ENCODE peak calls at places on chromosomes 7 and 10, in ten cellular contexts. Z is mammary epithelial cell, F is IMR-90, L is mesendoderm, O is left ventricle myocardium inferior, I is OCI-LY7, Q is lung, B is right lobe of liver, J is neural progenitor cell, K is body of pancreas. V is an unnamed sample. For H3K4me1 and H3K36me3, the result is how much of the 10 kb centered on the place peaks cover.

GRCh38 chr7:48872548-48872947 is 51.8 kb upstream of the CDC14C start:
- DNase-seq in F (no peak), O (no peak), K (no peak), Q (no peak), I (no peak), J (no peak), B (no peak), L (no peak), Z (no peak), V (no peak)

GRCh38 chr7:85821926-85822325 is 635.1 kb upstream of the SEMA3D start:
- DNase-seq in O (no peak), B (no peak), L (no peak), Z (no peak), J (no peak), I (no peak), Q (no peak), F (no peak), K (no peak), V (no peak)

GRCh38 chr10:128295003-128295402 is 168.8 kb upstream of the MKI67 start:
- DNase-seq in F (no peak), L (no peak), K (no peak), I (no peak), O (no peak), B (no peak), Z (no peak), J (no peak), Q (no peak), V (no peak)

GRCh38 chr7:127107601-127108007 is 145.1 kb downstream of the GRM8 start:
- DNase-seq in O (no peak), Q (peak), K (peak), J (peak), B (no peak), Z (peak), I (peak), F (peak), L (peak), V (peak)

GRCh38 chr7:152551304-152552036 is 115.7 kb upstream of the KMT2C start:
- DNase-seq in F (no peak), L (no peak), Z (no peak), K (no peak), Q (no peak), O (no peak), I (no peak), J (no peak), B (no peak), V (no peak)

GRCh38 chr7:14144109-14144508 is 154.6 kb upstream of the ETV1 start:
- DNase-seq in I (no peak), L (no peak), K (no peak), B (no peak), O (no peak), F (no peak), Z (no peak), J (no peak), Q (no peak), V (no peak)

GRCh38 chr10:116771101-116771705 is 28.8 kb upstream of the HSPA12A start:
- DNase-seq in F (peak), B (peak), L (no peak), I (no peak), J (no peak), K (peak), Q (peak), Z (peak), O (peak), V (no peak)

GRCh38 chr10:129972966-129973673 is 9.0 kb upstream of the EBF3 start:
- DNase-seq in I (no peak), O (no peak), Z (no peak), Q (no peak), L (no peak), K (no peak), J (peak), F (no peak), B (no peak), V (no peak)

GRCh38 chr10:80509403-80510161 is 28.1 kb upstream of the SH2D4B start:
- DNase-seq in F (peak), K (no peak), Q (no peak), J (no peak), Z (no peak), L (peak), B (no peak), I (no peak), O (peak), V (no peak)

GRCh38 chr7:130380121-130380860 is at the start of gene CPA1:
- DNase-seq in Z (no peak), L (no peak), Q (no peak), F (no peak), J (no peak), B (no peak), K (peak), O (no peak), I (no peak), V (no peak)

GRCh38 chr10:93751832-93752231 is 5.9 kb upstream of the LGI1 start:
- DNase-seq in K (no peak), J (peak), O (no peak), Z (peak), Q (no peak), I (peak), L (peak), B (no peak), F (peak), V (peak)

GRCh38 chr7:107661081-107661864 is 645 bp downstream of the SLC26A4 start:
- DNase-seq in F (peak), K (peak), J (peak), Q (peak), B (peak), I (no peak), L (peak), Z (peak), O (peak), V (no peak)

GRCh38 chr7:70353948-70354335 is 755.7 kb downstream of the AUTS2 start:
- DNase-seq in I (no peak), Z (no peak), K (no peak), B (no peak), J (no peak), F (no peak), Q (no peak), O (no peak), L (peak), V (no peak)

GRCh38 chr10:109619914-109620313 is 303.4 kb downstream of the XPNPEP1 start:
- DNase-seq in I (no peak), F (no peak), B (no peak), L (no peak), J (no peak), O (no peak), Q (no peak), Z (no peak), K (peak), V (no peak)

GRCh38 chr10:31134303-31134928 is 102.8 kb upstream of the ZNF438 start:
- DNase-seq in B (no peak), I (no peak), F (peak), L (peak), Z (peak), J (no peak), K (no peak), O (no peak), Q (peak), V (peak)

GRCh38 chr10:19816420-19817250 is at the start of gene PLXDC2:
- DNase-seq in J (peak), Z (peak), K (peak), L (peak), I (no peak), F (peak), O (peak), B (peak), Q (peak), V (no peak)

GRCh38 chr7:30263090-30263710 is 21.2 kb upstream of the ZNRF2 start:
- DNase-seq in B (no peak), F (no peak), Q (no peak), K (no peak), O (no peak), J (no peak), I (no peak), L (no peak), Z (no peak), V (no peak)

GRCh38 chr10:78212134-78212785 is 178.6 kb downstream of the RPS24 start:
- DNase-seq in J (no peak), Q (no peak), B (no peak), K (no peak), Z (no peak), I (no peak), F (no peak), O (peak), L (no peak), V (no peak)

GRCh38 chr10:78210976-78211375 is 177.3 kb downstream of the RPS24 start:
- DNase-seq in J (no peak), O (no peak), B (no peak), K (no peak), Q (no peak), Z (no peak), L (no peak), I (no peak), F (no peak), V (no peak)

GRCh38 chr10:78212786-78213175 is 179.1 kb downstream of the RPS24 start:
- DNase-seq in L (no peak), J (no peak), Z (no peak), K (no peak), Q (no peak), O (no peak), I (no peak), F (no peak), B (no peak), V (no peak)

GRCh38 chr10:78210548-78210947 is 176.9 kb downstream of the RPS24 start:
- DNase-seq in Z (no peak), Q (no peak), K (no peak), L (no peak), B (no peak), I (no peak), J (no peak), O (no peak), F (no peak), V (no peak)

GRCh38 chr10:78211476-78212110 is 177.9 kb downstream of the RPS24 start:
- DNase-seq in I (peak), O (no peak), B (no peak), Q (no peak), L (peak), J (peak), Z (peak), F (peak), K (peak), V (no peak)
- H3K4me3 ChIP-seq in I (no peak), O (no peak), B (no peak), Q (no peak), L (no peak), J (no peak), Z (no peak), F (no peak), K (no peak), V (no peak)

GRCh38 chr7:55553087-55553345 is 19.3 kb downstream of the VOPP1 start:
- DNase-seq in K (no peak), L (no peak), I (no peak), J (no peak), Z (no peak), Q (no peak), B (no peak), F (no peak), O (no peak), V (no peak)

GRCh38 chr7:55554055-55554454 is 18.2 kb downstream of the VOPP1 start:
- DNase-seq in L (no peak), O (no peak), K (no peak), I (no peak), J (no peak), B (no peak), Q (no peak), F (no peak), Z (no peak), V (no peak)

GRCh38 chr7:55550838-55551537 is 21.3 kb downstream of the VOPP1 start:
- DNase-seq in Q (no peak), O (no peak), K (no peak), Z (no peak), B (no peak), I (no peak), J (no peak), L (no peak), F (no peak), V (no peak)

GRCh38 chr7:55550010-55550409 is 22.3 kb downstream of the VOPP1 start:
- DNase-seq in Z (no peak), K (peak), O (no peak), F (no peak), I (peak), J (no peak), B (no peak), L (no peak), Q (no peak), V (no peak)

GRCh38 chr7:55552320-55553086 is 19.8 kb downstream of the VOPP1 start:
- DNase-seq in Q (no peak), Z (no peak), O (no peak), K (peak), L (peak), I (no peak), B (no peak), J (no peak), F (peak), V (no peak)
- H3K4me1 ChIP-seq in Q (under half), Z (under half), O (half or more), K (under half), L (under half), I (half or more), B (under half), J (under half), F (under half), V (half or more)

DNA sequence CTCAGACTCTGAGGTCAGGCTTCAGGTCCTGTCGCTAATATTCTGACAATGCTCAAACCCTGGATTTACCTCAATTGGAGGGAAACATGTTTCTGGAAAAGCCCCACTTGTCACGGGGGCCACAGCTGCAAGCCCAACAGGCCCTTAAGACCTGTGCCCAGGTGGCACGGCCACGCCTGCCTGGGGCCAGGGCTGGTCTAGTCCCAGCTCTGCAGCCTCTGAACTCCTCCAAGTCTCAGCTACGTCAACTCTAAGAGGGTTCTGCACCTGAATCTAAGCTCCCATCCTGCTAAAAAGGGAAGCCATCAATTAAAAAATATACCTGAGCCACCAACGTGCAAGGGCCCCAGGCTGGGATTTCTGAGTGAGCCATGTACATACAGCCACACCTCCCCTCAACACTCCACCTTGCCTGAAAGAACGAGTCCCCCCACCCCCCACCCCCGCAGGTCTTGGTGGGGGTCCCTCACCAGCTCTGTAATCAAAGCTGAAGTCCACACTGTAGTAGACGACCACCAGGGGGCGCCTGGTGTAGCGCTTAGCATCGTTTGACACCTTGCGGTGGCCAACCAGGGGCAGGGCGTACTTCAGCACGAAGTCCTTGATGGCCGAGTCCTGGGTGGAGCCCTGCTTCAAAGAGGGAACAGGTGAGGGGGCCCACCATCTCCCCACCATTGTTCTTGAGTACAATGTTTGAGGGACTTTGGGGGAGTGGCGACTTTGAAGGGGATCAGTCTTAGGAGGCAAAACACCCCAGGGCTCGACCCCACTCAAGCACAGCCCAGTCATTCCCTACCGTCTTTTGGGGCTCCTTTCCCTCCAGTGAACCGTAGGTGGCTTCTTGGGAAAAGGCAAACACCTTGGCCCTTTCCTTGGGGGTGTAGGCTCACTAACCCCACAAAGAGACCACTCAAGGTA is 22.6 kb downstream of the PDIA4 start:
- DNase-seq in Z (peak), K (peak), L (peak), F (peak), B (peak), O (peak), J (peak), Q (peak), I (peak), V (peak)
- H3K36me3 ChIP-seq in Z (under half), K (under half), L (under half), F (half or more), B (under half), O (half or more), J (under half), Q (under half), I (half or more), V (under half)

GRCh38 chr7:142808802-142809583 is 38.2 kb downstream of the PRSS2 start:
- DNase-seq in O (no peak), B (no peak), J (no peak), Z (peak), Q (no peak), L (no peak), K (peak), I (peak), F (peak), V (peak)
- H3K4me3 ChIP-seq in O (no peak), B (no peak), J (no peak), Z (no peak), Q (no peak), L (no peak), K (no peak), I (peak), F (no peak), V (peak)

DNA sequence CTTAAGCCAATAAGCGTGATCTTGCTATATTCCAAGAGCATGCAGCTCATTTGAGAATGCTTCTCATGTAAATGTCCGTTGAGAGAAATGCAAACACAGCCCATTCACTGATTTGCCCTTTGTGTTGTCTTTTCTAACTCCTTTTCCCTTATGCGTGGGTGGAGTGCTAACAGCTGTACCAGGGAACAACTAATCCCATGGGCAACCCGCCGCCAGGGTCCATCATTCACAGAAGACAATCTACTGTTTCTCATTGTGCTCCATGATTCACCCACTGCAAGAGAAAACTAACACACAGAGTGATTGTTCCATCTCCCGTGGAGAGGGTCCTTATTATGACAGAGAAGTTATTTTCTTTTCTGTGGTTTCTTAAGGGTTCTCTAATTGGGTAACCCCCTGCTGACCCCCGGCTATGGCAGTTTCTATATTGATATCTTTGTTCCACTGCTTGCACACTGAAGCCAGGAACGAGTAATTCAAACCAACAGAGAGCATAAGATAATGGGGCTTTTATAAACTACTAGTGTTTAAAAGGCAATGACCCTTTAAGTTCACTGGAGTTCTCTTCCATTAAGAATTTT is 298.7 kb downstream of the BAMBI start:
- DNase-seq in J (peak), I (no peak), O (no peak), Q (no peak), B (no peak), Z (no peak), F (peak), K (no peak), L (no peak), V (no peak)
- H3K4me1 ChIP-seq in J (under half), I (under half), O (under half), Q (under half), B (under half), Z (under half), F (under half), K (under half), L (under half), V (under half)

DNA sequence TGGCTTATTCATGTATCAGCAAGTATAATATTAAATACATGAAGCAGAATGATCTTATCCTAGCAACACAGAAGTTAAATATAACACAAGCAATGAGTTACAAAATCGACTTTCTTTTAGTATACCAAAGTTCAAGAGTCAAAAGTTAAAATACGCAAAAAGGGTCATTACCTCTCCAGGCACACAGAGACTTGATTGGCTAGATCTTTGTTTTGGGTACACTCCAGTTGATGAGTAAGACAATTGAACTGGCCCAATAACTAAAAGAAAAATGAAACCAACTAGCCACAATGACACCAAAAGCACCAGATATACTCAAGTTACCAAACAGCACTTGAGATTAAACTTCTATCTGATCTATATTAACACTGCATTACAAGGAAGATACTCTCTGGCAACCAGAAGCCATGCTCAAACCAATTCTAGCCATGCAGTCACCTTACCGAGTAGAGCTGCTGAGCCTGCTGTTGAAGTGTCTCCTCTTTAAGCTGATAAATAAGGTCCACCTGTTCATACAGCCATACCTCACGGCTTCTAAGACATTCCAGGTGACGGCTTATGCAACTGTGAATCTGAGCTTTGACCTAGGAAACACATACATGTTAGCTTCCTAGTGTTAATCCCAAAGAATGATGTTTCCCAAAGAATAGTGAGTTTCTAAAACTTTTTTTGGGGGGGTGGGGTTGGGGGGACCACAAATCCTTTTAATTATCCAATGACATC is 15.6 kb downstream of the NCOA4 start:
- DNase-seq in Z (no peak), I (no peak), B (no peak), Q (no peak), J (no peak), K (no peak), L (no peak), O (no peak), F (peak), V (no peak)
- H3K36me3 ChIP-seq in Z (under half), I (half or more), B (under half), Q (under half), J (under half), K (under half), L (under half), O (half or more), F (under half), V (half or more)

DNA sequence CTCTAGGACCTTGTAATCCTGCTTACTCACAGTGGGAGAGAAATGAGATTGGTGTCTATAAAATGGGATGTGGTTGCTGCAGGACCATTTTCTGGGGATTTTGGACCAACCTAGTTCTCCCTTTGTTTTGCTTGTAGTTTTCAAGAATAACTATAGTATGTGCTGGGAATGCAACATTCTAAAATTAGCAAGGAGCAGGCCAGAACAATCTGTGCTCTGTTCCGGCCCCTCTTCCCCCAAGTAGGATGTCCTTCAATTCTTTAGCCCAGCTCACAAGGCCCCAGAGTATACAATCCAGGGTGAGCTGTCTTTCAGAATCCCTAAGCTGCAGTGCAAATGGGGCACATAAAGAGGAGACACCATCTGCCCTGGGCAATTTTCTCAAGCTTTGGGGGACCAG is 809.2 kb downstream of the TNS3 start:
- DNase-seq in B (no peak), K (no peak), F (no peak), Q (no peak), Z (no peak), J (no peak), O (no peak), L (no peak), I (no peak), V (no peak)
- H3K4me3 ChIP-seq in B (no peak), K (no peak), F (no peak), Q (no peak), Z (no peak), J (no peak), O (no peak), L (no peak), I (no peak), V (no peak)